ENCODE peak calls at places on chromosome 3, in six cellular contexts. K is breast epithelium, S is stomach, G is transverse colon, L is HCT116, A is GM23338. R is an unnamed sample.

GRCh38 chr3:48015451-48016182 is 599 bp downstream of the MAP4 start:
- DNase-seq in K (no peak), S (no peak), G (no peak), L (no peak), A (no peak), R (no peak)

GRCh38 chr3:50372349-50372748 is 13.0 kb upstream of the TMEM115 start:
- DNase-seq in K (no peak), S (no peak), G (peak), L (no peak), A (no peak), R (no peak)

GRCh38 chr3:5016218-5017161 is 37.3 kb downstream of the BHLHE40 start:
- DNase-seq in K (no peak), S (peak), G (peak), L (peak), A (no peak), R (no peak)

GRCh38 chr3:195102609-195103467 is 168.1 kb downstream of the XXYLT1 start:
- DNase-seq in K (no peak), S (no peak), G (peak), L (peak), A (no peak), R (peak)

GRCh38 chr3:186220365-186220764 is 111.5 kb upstream of the ETV5 start:
- DNase-seq in K (no peak), S (no peak), G (no peak), L (peak), A (no peak), R (no peak)

GRCh38 chr3:23406576-23406975 is 203.4 kb downstream of the UBE2E2 start:
- DNase-seq in K (no peak), S (no peak), G (no peak), L (no peak), A (no peak), R (no peak)

GRCh38 chr3:55690746-55691540 is 203.8 kb upstream of the WNT5A start:
- DNase-seq in K (no peak), S (no peak), G (no peak), L (no peak), A (peak), R (no peak)

GRCh38 chr3:124920718-124921117 is 13.8 kb downstream of the MUC13 start:
- DNase-seq in K (peak), S (no peak), G (no peak), L (no peak), A (no peak), R (no peak)

GRCh38 chr3:134693804-134694203 is 43.0 kb upstream of the KY start:
- DNase-seq in K (peak), S (no peak), G (no peak), L (no peak), A (no peak), R (no peak)

GRCh38 chr3:23880703-23881339 is 36.0 kb downstream of the NKIRAS1 start:
- DNase-seq in K (no peak), S (no peak), G (no peak), L (no peak), A (no peak), R (no peak)

GRCh38 chr3:179100652-179101051 is 29.0 kb upstream of the ZMAT3 start:
- DNase-seq in K (no peak), S (no peak), G (no peak), L (no peak), A (no peak), R (no peak)

GRCh38 chr3:113847664-113848461 is 9.3 kb downstream of the GRAMD1C start:
- DNase-seq in K (no peak), S (no peak), G (no peak), L (no peak), A (no peak), R (no peak)

GRCh38 chr3:24475945-24476344 is 18.7 kb downstream of the THRB start:
- DNase-seq in K (no peak), S (no peak), G (no peak), L (no peak), A (peak), R (no peak)

GRCh38 chr3:58683001-58683845 is 16.6 kb upstream of the FAM3D start:
- DNase-seq in K (no peak), S (no peak), G (no peak), L (peak), A (no peak), R (no peak)

GRCh38 chr3:193773266-193774183 is 180.5 kb downstream of the OPA1 start:
- DNase-seq in K (no peak), S (no peak), G (no peak), L (no peak), A (no peak), R (no peak)

GRCh38 chr3:31755911-31756658 is 223.4 kb downstream of the STT3B start:
- DNase-seq in K (no peak), S (no peak), G (peak), L (no peak), A (no peak), R (no peak)

GRCh38 chr3:195240939-195241338 is 30.0 kb downstream of the XXYLT1 start:
- DNase-seq in K (no peak), S (no peak), G (no peak), L (no peak), A (no peak), R (no peak)

GRCh38 chr3:181712505-181713299 is 977 bp downstream of the SOX2 start:
- DNase-seq in K (no peak), S (peak), G (no peak), L (no peak), A (no peak), R (no peak)

GRCh38 chr3:12501360-12502020 is 17.2 kb downstream of the TSEN2 start:
- DNase-seq in K (no peak), S (no peak), G (no peak), L (no peak), A (no peak), R (no peak)

GRCh38 chr3:181720281-181720680 is 8.6 kb downstream of the SOX2 start:
- DNase-seq in K (no peak), S (peak), G (no peak), L (no peak), A (no peak), R (no peak)

GRCh38 chr3:57228734-57229505 is 1.4 kb downstream of the APPL1 start:
- DNase-seq in K (no peak), S (no peak), G (peak), L (no peak), A (no peak), R (no peak)

GRCh38 chr3:171256445-171257250 is 203.6 kb downstream of the TNIK start:
- DNase-seq in K (no peak), S (no peak), G (no peak), L (no peak), A (no peak), R (no peak)

GRCh38 chr3:66413151-66413751 is 87.6 kb downstream of the LRIG1 start:
- DNase-seq in K (no peak), S (peak), G (no peak), L (no peak), A (no peak), R (no peak)

GRCh38 chr3:16322189-16322588 is 57.2 kb downstream of the OXNAD1 start:
- DNase-seq in K (no peak), S (no peak), G (no peak), L (no peak), A (no peak), R (no peak)
- TF ChIP-seq POLR2AphosphoS5 in K (no peak), S (no peak), G (no peak), L (no peak), A (no peak), R (no peak)

GRCh38 chr3:188955919-188956318 is 215.9 kb upstream of the TPRG1 start:
- DNase-seq in K (no peak), S (no peak), G (no peak), L (no peak), A (no peak), R (no peak)

GRCh38 chr3:188956839-188957489 is 214.8 kb upstream of the TPRG1 start:
- DNase-seq in K (no peak), S (no peak), G (no peak), L (peak), A (peak), R (peak)

GRCh38 chr3:188950832-188951489 is 220.8 kb upstream of the TPRG1 start:
- DNase-seq in K (peak), S (peak), G (peak), L (peak), A (no peak), R (peak)

GRCh38 chr3:188959013-188959412 is 212.8 kb upstream of the TPRG1 start:
- DNase-seq in K (no peak), S (no peak), G (no peak), L (no peak), A (no peak), R (no peak)

DNA sequence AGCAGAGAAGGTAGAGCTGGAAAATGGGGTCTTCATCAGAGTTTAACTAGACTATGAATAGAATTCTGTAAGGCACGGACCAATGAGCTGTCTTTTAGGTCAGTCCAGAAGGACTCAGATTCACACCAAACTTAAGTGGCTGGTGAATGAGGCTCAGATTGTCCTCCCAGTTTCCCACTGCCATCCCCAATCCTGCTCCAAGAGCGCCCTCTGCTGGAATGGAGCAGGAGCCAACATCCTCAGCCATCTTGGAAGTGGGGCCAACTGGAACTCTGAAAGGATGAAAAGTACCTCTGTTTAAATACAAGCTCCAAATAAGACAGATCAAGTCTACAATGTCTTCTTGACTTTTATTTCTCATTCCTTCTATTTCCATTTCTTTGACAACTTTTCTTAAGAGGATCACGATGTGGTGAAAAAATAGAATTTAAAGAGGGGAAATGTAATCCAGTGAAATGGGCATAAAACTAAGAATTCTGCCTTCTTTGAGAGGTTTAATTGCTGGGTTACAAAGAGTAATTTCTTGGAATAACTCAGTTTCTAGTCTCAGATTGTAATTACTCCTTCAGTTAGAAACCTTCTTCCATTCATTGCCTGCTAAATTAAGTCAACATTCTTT is 217.1 kb upstream of the TPRG1 start:
- DNase-seq in K (peak), S (peak), G (peak), L (peak), A (peak), R (peak)
- TF ChIP-seq POLR2AphosphoS5 in K (peak), S (peak), G (peak), L (no peak), A (no peak), R (no peak)

GRCh38 chr3:184786271-184787010 is 25.5 kb upstream of the VPS8 start:
- DNase-seq in K (peak), S (no peak), G (peak), L (no peak), A (no peak), R (no peak)
- TF ChIP-seq POLR2AphosphoS5 in K (no peak), S (no peak), G (no peak), L (no peak), A (no peak), R (no peak)

GRCh38 chr3:46908986-46909534 is 31.5 kb downstream of the PTH1R start:
- DNase-seq in K (no peak), S (no peak), G (no peak), L (no peak), A (no peak), R (no peak)

GRCh38 chr3:46910166-46910760 is 32.7 kb downstream of the PTH1R start:
- DNase-seq in K (no peak), S (no peak), G (no peak), L (no peak), A (no peak), R (no peak)

GRCh38 chr3:46908294-46908985 is 30.9 kb downstream of the PTH1R start:
- DNase-seq in K (no peak), S (no peak), G (no peak), L (no peak), A (no peak), R (no peak)

GRCh38 chr3:46907960-46908293 is 30.4 kb downstream of the PTH1R start:
- DNase-seq in K (no peak), S (no peak), G (no peak), L (no peak), A (no peak), R (no peak)

GRCh38 chr3:46909535-46910161 is 32.1 kb downstream of the PTH1R start:
- DNase-seq in K (peak), S (peak), G (peak), L (peak), A (peak), R (peak)
- TF ChIP-seq POLR2AphosphoS5 in K (no peak), S (no peak), G (no peak), L (no peak), A (no peak), R (no peak)

GRCh38 chr3:98553021-98553563 is 21.3 kb downstream of the GPR15 start:
- DNase-seq in K (no peak), S (no peak), G (no peak), L (no peak), A (no peak), R (no peak)

GRCh38 chr3:98555025-98555379 is 23.2 kb downstream of the GPR15 start:
- DNase-seq in K (no peak), S (no peak), G (no peak), L (peak), A (no peak), R (no peak)

GRCh38 chr3:98556164-98557130 is 24.7 kb downstream of the GPR15 start:
- DNase-seq in K (no peak), S (no peak), G (no peak), L (peak), A (no peak), R (no peak)

GRCh38 chr3:98553751-98554150 is 22.0 kb downstream of the GPR15 start:
- DNase-seq in K (no peak), S (no peak), G (no peak), L (no peak), A (no peak), R (no peak)

GRCh38 chr3:98554580-98554979 is 22.8 kb downstream of the GPR15 start:
- DNase-seq in K (no peak), S (no peak), G (no peak), L (no peak), A (no peak), R (no peak)
- TF ChIP-seq POLR2AphosphoS5 in K (no peak), S (no peak), G (no peak), L (no peak), A (no peak), R (no peak)

DNA sequence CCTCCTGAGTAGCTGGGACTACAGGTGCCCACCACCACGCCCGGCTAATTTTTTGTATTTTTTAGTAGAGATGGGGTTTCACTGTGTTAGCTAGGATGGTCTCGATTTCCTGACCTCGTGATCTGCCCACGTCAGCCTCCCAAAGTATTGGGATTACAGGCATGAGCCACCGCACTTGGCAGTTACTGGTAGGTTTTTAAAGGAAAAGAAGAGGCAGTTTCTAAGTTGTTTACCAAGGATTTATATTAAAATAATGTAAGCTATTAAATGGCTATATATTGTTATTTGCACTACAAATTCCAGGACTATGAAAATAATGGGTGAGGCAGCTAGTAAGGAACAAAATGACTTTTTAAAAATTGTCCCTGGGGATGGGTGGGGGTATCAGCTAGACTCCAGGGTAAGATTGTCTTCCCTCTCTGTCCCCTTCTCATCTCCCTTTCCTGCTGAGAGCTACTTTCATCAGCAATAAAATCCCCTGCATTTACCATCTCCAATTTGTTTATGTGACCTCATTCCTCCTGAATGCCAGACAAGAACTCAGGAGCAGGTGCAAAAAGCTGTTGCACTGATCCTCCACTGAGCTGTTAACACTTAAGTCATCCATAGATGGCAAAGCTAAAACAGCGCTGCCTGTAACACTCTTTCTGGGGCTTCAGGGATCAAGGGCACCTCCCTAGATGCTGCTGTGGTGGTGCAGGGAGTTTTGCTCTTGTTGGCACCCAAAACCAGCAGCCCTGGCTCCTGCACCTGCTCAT is 165.2 kb downstream of the ZPLD1 start:
- DNase-seq in K (no peak), S (no peak), G (no peak), L (no peak), A (no peak), R (no peak)
- TF ChIP-seq POLR2AphosphoS5 in K (no peak), S (no peak), G (no peak), L (no peak), A (no peak), R (no peak)

DNA sequence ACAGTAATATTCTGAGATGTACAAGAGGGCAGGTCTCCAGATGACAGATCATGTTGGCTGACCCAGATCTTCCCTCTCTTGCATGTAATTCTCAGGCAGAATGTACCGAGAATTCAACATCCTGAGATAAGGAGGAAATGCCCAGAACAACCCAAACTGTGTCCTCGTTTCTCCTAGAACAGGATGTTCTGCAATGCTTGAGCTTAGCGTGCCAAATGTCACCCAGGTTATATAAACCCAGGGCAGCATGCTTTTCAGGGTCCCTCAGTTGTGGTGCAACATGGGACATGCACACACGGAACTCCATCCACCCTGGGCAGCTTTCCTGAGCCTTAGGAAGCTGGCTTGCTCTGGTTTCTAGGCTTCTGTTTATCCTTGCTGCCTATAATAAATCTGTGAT is 102.1 kb upstream of the CMC1 start:
- DNase-seq in K (no peak), S (no peak), G (no peak), L (no peak), A (no peak), R (no peak)
- TF ChIP-seq POLR2AphosphoS5 in K (no peak), S (peak), G (no peak), L (no peak), A (no peak), R (no peak)

GRCh38 chr3:9769426-9770275 is at the start of gene CAMK1:
- DNase-seq in K (peak), S (peak), G (peak), L (no peak), A (peak), R (no peak)
- TF ChIP-seq POLR2AphosphoS5 in K (peak), S (peak), G (peak), L (peak), A (peak), R (peak)

DNA sequence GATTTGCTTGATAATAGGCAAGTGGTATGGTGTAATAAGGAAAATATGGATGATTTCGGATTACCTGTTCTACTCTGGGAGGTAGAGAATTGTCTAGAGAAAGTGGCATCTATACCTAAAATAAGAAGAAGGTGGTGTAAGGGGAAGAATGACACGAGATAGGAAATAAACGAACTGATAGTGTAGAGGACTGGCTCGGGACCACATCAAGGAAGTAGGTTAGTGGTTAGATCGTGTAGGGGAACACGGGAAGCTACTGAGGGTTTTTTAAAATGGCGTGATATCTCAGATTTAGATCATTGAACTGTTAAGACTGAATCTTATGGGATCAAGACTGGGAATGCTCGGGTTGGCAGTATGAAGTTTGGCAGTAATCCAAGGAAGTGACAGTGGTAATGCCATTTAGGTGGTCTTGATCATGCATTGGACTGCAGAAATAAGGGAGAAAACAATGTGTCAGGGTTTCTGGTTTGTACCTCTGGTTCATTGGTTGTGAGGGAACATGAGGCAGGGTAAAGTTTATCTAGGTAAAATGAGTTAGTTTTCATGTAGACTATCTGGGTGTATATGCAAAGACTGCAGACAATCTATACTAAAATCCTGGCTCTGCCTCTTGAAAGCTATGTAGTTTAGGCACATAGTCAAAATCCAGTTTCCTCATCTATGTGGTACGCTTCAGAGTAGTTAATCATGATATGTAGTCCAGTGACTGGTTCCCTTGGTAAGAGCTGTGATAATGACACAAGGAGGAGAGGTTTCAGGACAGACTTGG is 7.4 kb downstream of the RPL14 start:
- DNase-seq in K (no peak), S (no peak), G (no peak), L (no peak), A (no peak), R (no peak)
- TF ChIP-seq POLR2AphosphoS5 in K (no peak), S (no peak), G (no peak), L (no peak), A (no peak), R (peak)

GRCh38 chr3:40976241-40976640 is 223.1 kb upstream of the CTNNB1 start:
- DNase-seq in K (no peak), S (no peak), G (no peak), L (no peak), A (no peak), R (no peak)

GRCh38 chr3:40972350-40972749 is 227.0 kb upstream of the CTNNB1 start:
- DNase-seq in K (no peak), S (no peak), G (no peak), L (no peak), A (no peak), R (no peak)

GRCh38 chr3:40973141-40973540 is 226.2 kb upstream of the CTNNB1 start:
- DNase-seq in K (no peak), S (no peak), G (no peak), L (no peak), A (no peak), R (no peak)

GRCh38 chr3:40978442-40978841 is 220.9 kb upstream of the CTNNB1 start:
- DNase-seq in K (no peak), S (no peak), G (no peak), L (no peak), A (no peak), R (no peak)

GRCh38 chr3:40975711-40976121 is 223.6 kb upstream of the CTNNB1 start:
- DNase-seq in K (no peak), S (no peak), G (no peak), L (no peak), A (no peak), R (no peak)
- TF ChIP-seq POLR2AphosphoS5 in K (no peak), S (peak), G (no peak), L (no peak), A (no peak), R (no peak)